ENCODE peak calls at places on chromosomes 5 and 9, in seven cellular contexts. One of them, this sample, is unnamed.

GRCh38 chr9:87890866-87891265 is 8.2 kb downstream of the SPATA31E1 start:
- DNase-seq in AG09309: no peak
- DNase-seq in Panc1: no peak
- DNase-seq in gastrocnemius medialis: no peak
- DNase-seq in sigmoid colon: no peak
- DNase-seq in fibroblast of the aortic adventitia: no peak
- DNase-seq in A549: no peak
- DNase-seq in this sample: no peak

GRCh38 chr5:155935723-155936122 is 391.2 kb upstream of the SGCD start:
- DNase-seq in AG09309: no peak
- DNase-seq in A549: no peak
- DNase-seq in gastrocnemius medialis: no peak
- DNase-seq in Panc1: no peak
- DNase-seq in sigmoid colon: no peak
- DNase-seq in fibroblast of the aortic adventitia: no peak
- DNase-seq in this sample: no peak

GRCh38 chr9:69500925-69501324 is 171.2 kb downstream of the APBA1 start:
- DNase-seq in sigmoid colon: no peak
- DNase-seq in fibroblast of the aortic adventitia: no peak
- DNase-seq in AG09309: no peak
- DNase-seq in gastrocnemius medialis: no peak
- DNase-seq in Panc1: no peak
- DNase-seq in A549: no peak
- DNase-seq in this sample: no peak

GRCh38 chr9:124574944-124575343 is 67.7 kb upstream of the NR5A1 start:
- DNase-seq in A549: peak
- DNase-seq in gastrocnemius medialis: no peak
- DNase-seq in Panc1: peak
- DNase-seq in AG09309: peak
- DNase-seq in sigmoid colon: no peak
- DNase-seq in fibroblast of the aortic adventitia: peak
- DNase-seq in this sample: peak

GRCh38 chr5:72487151-72487550 is 20.1 kb downstream of the ZNF366 start:
- DNase-seq in sigmoid colon: no peak
- DNase-seq in fibroblast of the aortic adventitia: no peak
- DNase-seq in gastrocnemius medialis: no peak
- DNase-seq in Panc1: no peak
- DNase-seq in A549: no peak
- DNase-seq in AG09309: no peak
- DNase-seq in this sample: no peak

GRCh38 chr9:137588891-137589290 is 1.4 kb downstream of the ZMYND19 start:
- DNase-seq in sigmoid colon: no peak
- DNase-seq in fibroblast of the aortic adventitia: no peak
- DNase-seq in A549: no peak
- DNase-seq in AG09309: no peak
- DNase-seq in gastrocnemius medialis: no peak
- DNase-seq in Panc1: no peak
- DNase-seq in this sample: no peak

GRCh38 chr9:115938479-115938878 is 215.1 kb upstream of the PAPPA start:
- DNase-seq in gastrocnemius medialis: no peak
- DNase-seq in sigmoid colon: no peak
- DNase-seq in A549: no peak
- DNase-seq in fibroblast of the aortic adventitia: peak
- DNase-seq in AG09309: no peak
- DNase-seq in Panc1: no peak
- DNase-seq in this sample: no peak

GRCh38 chr9:113599647-113600476 is 136.3 kb downstream of the RGS3 start:
- DNase-seq in fibroblast of the aortic adventitia: peak
- DNase-seq in A549: no peak
- DNase-seq in Panc1: no peak
- DNase-seq in gastrocnemius medialis: no peak
- DNase-seq in sigmoid colon: no peak
- DNase-seq in AG09309: no peak
- DNase-seq in this sample: no peak

GRCh38 chr5:68911840-68912690 is 181.7 kb upstream of the SLC30A5 start:
- DNase-seq in Panc1: no peak
- DNase-seq in AG09309: no peak
- DNase-seq in gastrocnemius medialis: no peak
- DNase-seq in sigmoid colon: no peak
- DNase-seq in A549: no peak
- DNase-seq in fibroblast of the aortic adventitia: peak
- DNase-seq in this sample: no peak

GRCh38 chr5:80231243-80231642 is 24.6 kb downstream of the SERINC5 start:
- DNase-seq in sigmoid colon: no peak
- DNase-seq in AG09309: peak
- DNase-seq in gastrocnemius medialis: no peak
- DNase-seq in A549: peak
- DNase-seq in Panc1: no peak
- DNase-seq in fibroblast of the aortic adventitia: peak
- DNase-seq in this sample: peak

GRCh38 chr5:1660511-1660910 is 136.8 kb upstream of the LPCAT1 start:
- DNase-seq in gastrocnemius medialis: no peak
- DNase-seq in sigmoid colon: no peak
- DNase-seq in AG09309: no peak
- DNase-seq in A549: no peak
- DNase-seq in fibroblast of the aortic adventitia: no peak
- DNase-seq in Panc1: no peak
- DNase-seq in this sample: no peak

GRCh38 chr9:134304306-134304705 is 21.9 kb upstream of the RXRA start:
- DNase-seq in AG09309: no peak
- DNase-seq in A549: no peak
- DNase-seq in sigmoid colon: peak
- DNase-seq in fibroblast of the aortic adventitia: no peak
- DNase-seq in gastrocnemius medialis: no peak
- DNase-seq in Panc1: no peak
- DNase-seq in this sample: no peak

GRCh38 chr5:165981721-165982120 is 2309.7 kb upstream of the WWC1 start:
- DNase-seq in gastrocnemius medialis: no peak
- DNase-seq in sigmoid colon: no peak
- DNase-seq in fibroblast of the aortic adventitia: no peak
- DNase-seq in A549: no peak
- DNase-seq in AG09309: no peak
- DNase-seq in Panc1: no peak
- DNase-seq in this sample: no peak

GRCh38 chr9:129597355-129598088 is 23.4 kb downstream of the C9orf50 start:
- DNase-seq in A549: peak
- DNase-seq in gastrocnemius medialis: peak
- DNase-seq in sigmoid colon: peak
- DNase-seq in Panc1: no peak
- DNase-seq in AG09309: no peak
- DNase-seq in fibroblast of the aortic adventitia: peak
- DNase-seq in this sample: no peak

GRCh38 chr9:15469406-15469805 is 41.4 kb downstream of the PSIP1 start:
- DNase-seq in gastrocnemius medialis: no peak
- DNase-seq in sigmoid colon: no peak
- DNase-seq in fibroblast of the aortic adventitia: peak
- DNase-seq in AG09309: no peak
- DNase-seq in A549: no peak
- DNase-seq in Panc1: no peak
- DNase-seq in this sample: no peak

GRCh38 chr5:111697881-111698757 is 58.9 kb downstream of the NREP start:
- DNase-seq in AG09309: peak
- DNase-seq in sigmoid colon: no peak
- DNase-seq in gastrocnemius medialis: no peak
- DNase-seq in Panc1: no peak
- DNase-seq in fibroblast of the aortic adventitia: peak
- DNase-seq in A549: peak
- DNase-seq in this sample: no peak

GRCh38 chr5:43773032-43773830 is 170.3 kb downstream of the NNT start:
- DNase-seq in Panc1: no peak
- DNase-seq in gastrocnemius medialis: no peak
- DNase-seq in fibroblast of the aortic adventitia: peak
- DNase-seq in sigmoid colon: no peak
- DNase-seq in A549: peak
- DNase-seq in AG09309: peak
- DNase-seq in this sample: peak

GRCh38 chr5:93076566-93076965 is 504.5 kb downstream of the NR2F1-AS1 start:
- DNase-seq in gastrocnemius medialis: no peak
- DNase-seq in A549: no peak
- DNase-seq in AG09309: no peak
- DNase-seq in Panc1: no peak
- DNase-seq in sigmoid colon: no peak
- DNase-seq in fibroblast of the aortic adventitia: no peak
- DNase-seq in this sample: no peak

GRCh38 chr5:93079046-93079445 is 502.0 kb downstream of the NR2F1-AS1 start:
- DNase-seq in A549: no peak
- DNase-seq in Panc1: no peak
- DNase-seq in fibroblast of the aortic adventitia: no peak
- DNase-seq in AG09309: no peak
- DNase-seq in gastrocnemius medialis: no peak
- DNase-seq in sigmoid colon: no peak
- DNase-seq in this sample: no peak

GRCh38 chr5:93073547-93073946 is 507.5 kb downstream of the NR2F1-AS1 start:
- DNase-seq in gastrocnemius medialis: no peak
- DNase-seq in A549: no peak
- DNase-seq in Panc1: no peak
- DNase-seq in sigmoid colon: no peak
- DNase-seq in fibroblast of the aortic adventitia: no peak
- DNase-seq in AG09309: no peak
- DNase-seq in this sample: no peak

GRCh38 chr5:93076096-93076495 is 504.9 kb downstream of the NR2F1-AS1 start:
- DNase-seq in gastrocnemius medialis: no peak
- DNase-seq in AG09309: no peak
- DNase-seq in sigmoid colon: no peak
- DNase-seq in fibroblast of the aortic adventitia: peak
- DNase-seq in A549: no peak
- DNase-seq in Panc1: no peak
- DNase-seq in this sample: no peak

GRCh38 chr5:93078082-93079038 is 502.7 kb downstream of the NR2F1-AS1 start:
- DNase-seq in AG09309: peak
- DNase-seq in gastrocnemius medialis: peak
- DNase-seq in sigmoid colon: peak
- DNase-seq in A549: peak
- DNase-seq in fibroblast of the aortic adventitia: peak
- DNase-seq in Panc1: peak
- DNase-seq in this sample: peak
- H3K4me3 ChIP-seq in AG09309: peak
- H3K4me3 ChIP-seq in gastrocnemius medialis: no peak
- H3K4me3 ChIP-seq in sigmoid colon: no peak
- H3K4me3 ChIP-seq in A549: no peak
- H3K4me3 ChIP-seq in fibroblast of the aortic adventitia: peak
- H3K4me3 ChIP-seq in Panc1: peak
- H3K4me3 ChIP-seq in this sample: no peak

DNA sequence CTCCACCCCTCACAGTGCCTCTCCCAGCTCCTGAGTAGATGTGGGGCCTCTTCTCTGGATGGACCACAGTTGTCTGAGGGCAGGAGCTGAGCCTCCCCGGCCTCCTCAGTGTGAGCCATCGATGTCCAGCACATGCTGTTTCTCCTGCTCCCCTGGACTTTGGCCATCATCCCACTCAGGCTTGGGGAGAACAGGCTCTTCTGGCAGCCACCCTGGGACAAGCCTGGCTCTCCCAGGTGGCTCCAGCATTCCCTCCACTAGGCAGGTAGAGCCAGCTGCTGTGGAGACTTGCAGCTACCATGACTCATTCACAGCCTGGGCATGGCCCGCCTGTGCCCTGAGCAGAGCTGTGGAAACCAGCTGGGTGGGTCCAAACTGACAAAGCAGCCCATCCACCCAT is 77.0 kb downstream of the CSNK1A1 start:
- DNase-seq in Panc1: no peak
- DNase-seq in gastrocnemius medialis: peak
- DNase-seq in sigmoid colon: no peak
- DNase-seq in fibroblast of the aortic adventitia: no peak
- DNase-seq in AG09309: no peak
- DNase-seq in A549: no peak
- DNase-seq in this sample: no peak
- TF ChIP-seq CTCF in Panc1: no peak
- TF ChIP-seq CTCF in gastrocnemius medialis: no peak
- TF ChIP-seq CTCF in sigmoid colon: no peak
- TF ChIP-seq CTCF in fibroblast of the aortic adventitia: no peak
- TF ChIP-seq CTCF in AG09309: no peak
- TF ChIP-seq CTCF in A549: no peak
- TF ChIP-seq CTCF in this sample: no peak

GRCh38 chr9:93958121-93958874 is 3.1 kb upstream of the BARX1 start:
- DNase-seq in A549: no peak
- DNase-seq in gastrocnemius medialis: no peak
- DNase-seq in AG09309: no peak
- DNase-seq in Panc1: no peak
- DNase-seq in fibroblast of the aortic adventitia: no peak
- DNase-seq in sigmoid colon: peak
- DNase-seq in this sample: no peak
- H3K4me3 ChIP-seq in A549: no peak
- H3K4me3 ChIP-seq in gastrocnemius medialis: peak
- H3K4me3 ChIP-seq in AG09309: no peak
- H3K4me3 ChIP-seq in Panc1: no peak
- H3K4me3 ChIP-seq in fibroblast of the aortic adventitia: no peak
- H3K4me3 ChIP-seq in sigmoid colon: no peak
- H3K4me3 ChIP-seq in this sample: no peak

DNA sequence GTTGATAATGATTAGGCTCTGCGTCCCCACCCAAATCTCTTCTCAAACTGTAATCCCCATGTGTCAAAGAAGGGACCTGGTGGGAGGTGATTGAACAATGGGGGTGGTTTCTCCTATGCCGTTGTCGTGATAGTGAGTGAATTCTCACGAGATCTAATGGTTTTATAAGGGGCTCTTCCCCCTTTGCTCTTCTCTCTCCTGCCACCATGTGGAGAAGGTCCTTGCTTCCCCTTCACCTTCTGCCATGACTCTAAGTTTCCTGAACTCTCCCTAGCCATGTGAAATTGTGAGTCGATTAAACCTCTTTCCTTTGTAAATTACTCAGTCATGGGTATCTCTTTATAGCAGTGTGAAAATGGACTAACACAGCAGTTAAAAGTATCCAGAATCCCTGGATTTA is 715.2 kb upstream of the DMAC1 start:
- DNase-seq in fibroblast of the aortic adventitia: no peak
- DNase-seq in Panc1: no peak
- DNase-seq in sigmoid colon: no peak
- DNase-seq in gastrocnemius medialis: no peak
- DNase-seq in A549: no peak
- DNase-seq in AG09309: no peak
- DNase-seq in this sample: no peak
- TF ChIP-seq CTCF in fibroblast of the aortic adventitia: peak
- TF ChIP-seq CTCF in Panc1: no peak
- TF ChIP-seq CTCF in sigmoid colon: no peak
- TF ChIP-seq CTCF in gastrocnemius medialis: no peak
- TF ChIP-seq CTCF in A549: no peak
- TF ChIP-seq CTCF in AG09309: no peak
- TF ChIP-seq CTCF in this sample: no peak

GRCh38 chr9:91817493-91818225 is 132.4 kb downstream of the ROR2 start:
- DNase-seq in fibroblast of the aortic adventitia: peak
- DNase-seq in gastrocnemius medialis: no peak
- DNase-seq in Panc1: no peak
- DNase-seq in sigmoid colon: peak
- DNase-seq in A549: no peak
- DNase-seq in AG09309: no peak
- DNase-seq in this sample: no peak
- H3K4me3 ChIP-seq in fibroblast of the aortic adventitia: peak
- H3K4me3 ChIP-seq in gastrocnemius medialis: no peak
- H3K4me3 ChIP-seq in Panc1: no peak
- H3K4me3 ChIP-seq in sigmoid colon: peak
- H3K4me3 ChIP-seq in A549: no peak
- H3K4me3 ChIP-seq in AG09309: no peak
- H3K4me3 ChIP-seq in this sample: no peak